ENCODE peak calls at places on chromosome 1, in seven cellular contexts. O, L, X, F, T, D and B are unnamed samples.

GRCh38 chr1:72283204-72284083 is 1.1 kb upstream of the NEGR1 start:
- DNase-seq in T (peak; percentile 80), D (peak; percentile 61), X (peak; percentile 36), O (peak; percentile 61), L (peak; percentile 63), F (peak; percentile 72), B (peak; percentile 50)

GRCh38 chr1:217524787-217525520 is 105.9 kb downstream of the GPATCH2 start:
- DNase-seq in D (no peak), L (no peak), T (peak; percentile 62), X (no peak), O (peak; percentile 45), F (no peak), B (no peak)

GRCh38 chr1:212557739-212558664 is 50.6 kb upstream of the ATF3 start:
- DNase-seq in T (peak; percentile 40), O (peak; percentile 28), D (peak; percentile 53), X (no peak), L (no peak), F (peak; percentile 38), B (no peak)

GRCh38 chr1:2972011-2972878 is 49.0 kb upstream of the ACTRT2 start:
- DNase-seq in F (no peak), L (no peak), D (no peak), X (no peak), T (no peak), O (no peak), B (no peak)

GRCh38 chr1:22652457-22652856 is 579 bp upstream of the C1QB start:
- DNase-seq in X (no peak), F (no peak), L (no peak), O (no peak), D (no peak), T (no peak), B (no peak)

GRCh38 chr1:57887973-57888491 is 464.2 kb upstream of the DAB1 start:
- DNase-seq in L (no peak), D (no peak), T (peak; percentile 59), X (no peak), O (no peak), F (no peak), B (no peak)

GRCh38 chr1:40862008-40862863 is at the start of gene CITED4:
- DNase-seq in O (peak; percentile 88), T (peak; percentile 81), X (no peak), F (peak; percentile 93), D (peak; percentile 94), L (peak; percentile 35), B (no peak)

GRCh38 chr1:77416692-77417450 is 135.1 kb downstream of the AK5 start:
- DNase-seq in D (peak; percentile 51), L (no peak), T (no peak), X (no peak), O (peak; percentile 49), F (no peak), B (no peak)

GRCh38 chr1:17289756-17290155 is 18.2 kb upstream of the PADI4 start:
- DNase-seq in D (peak; percentile 94), O (peak; percentile 49), F (no peak), X (peak; percentile 11), L (peak; percentile 21), T (peak; percentile 74), B (peak; percentile 3)

GRCh38 chr1:58447047-58447446 is 99.5 kb downstream of the OMA1 start:
- DNase-seq in X (no peak), D (peak; percentile 19), F (no peak), O (no peak), L (no peak), T (no peak), B (no peak)

GRCh38 chr1:44029911-44030605 is 1.2 kb downstream of the SLC6A9 start:
- DNase-seq in T (peak; percentile 88), D (peak; percentile 93), X (no peak), F (peak; percentile 74), L (no peak), O (peak; percentile 84), B (no peak)

GRCh38 chr1:5992814-5993552 is 758 bp upstream of the NPHP4 start:
- DNase-seq in T (no peak), L (no peak), O (no peak), X (no peak), F (no peak), D (peak; percentile 16), B (no peak)

GRCh38 chr1:48878191-48878940 is 101.7 kb upstream of the BEND5 start:
- DNase-seq in T (peak; percentile 97), X (peak; percentile 82), F (no peak), O (peak; percentile 96), D (peak; percentile 95), L (peak; percentile 94), B (peak; percentile 84)

GRCh38 chr1:6672558-6672957 is 29.1 kb downstream of the DNAJC11 start:
- DNase-seq in O (no peak), X (no peak), D (no peak), L (no peak), F (no peak), T (no peak), B (no peak)